ENCODE peak calls at places on chromosomes 3 and 15, in six cellular contexts. W is A549, V is H9, F is mesenchymal stem cell, M is K562, S is PC-3. P is an unnamed sample.
A peak's percentile ranks its signal among the peaks of the same experiment; 100 is the strongest.

GRCh38 chr3:42884324-42884723 is 8.6 kb upstream of the CYP8B1 start:
- DNase-seq in W (no peak), F (no peak), S (peak; percentile 77), V (no peak), M (no peak), P (no peak)

GRCh38 chr3:190252080-190252479 is 70.2 kb downstream of the CLDN1 start:
- DNase-seq in F (peak; percentile 87), V (no peak), S (no peak), M (no peak), W (no peak), P (no peak)

GRCh38 chr3:53606793-53607192 is 112.4 kb downstream of the CACNA1D start:
- DNase-seq in M (no peak), V (no peak), F (no peak), S (no peak), W (no peak), P (no peak)

GRCh38 chr3:45055411-45056143 is 29.5 kb downstream of the CLEC3B start:
- DNase-seq in W (peak; percentile 23), M (peak; percentile 78), V (peak; percentile 61), F (peak; percentile 92), S (peak; percentile 51), P (no peak)

GRCh38 chr3:39180183-39180545 is 12.2 kb downstream of the XIRP1 start:
- DNase-seq in M (no peak), S (no peak), F (no peak), V (no peak), W (no peak), P (no peak)

GRCh38 chr3:46466273-46466672 is 1.6 kb upstream of the LTF start:
- DNase-seq in V (peak; percentile 9), W (no peak), F (no peak), S (no peak), M (no peak), P (no peak)

GRCh38 chr15:36330598-36330997 is 248.8 kb upstream of the CDIN1 start:
- DNase-seq in M (no peak), V (no peak), S (no peak), W (no peak), F (no peak), P (no peak)

GRCh38 chr15:29403778-29404177 is 134.2 kb upstream of the NSMCE3 start:
- DNase-seq in F (no peak), W (no peak), V (peak; percentile 71), S (peak; percentile 45), M (no peak), P (no peak)

GRCh38 chr3:118675305-118675704 is 359.3 kb downstream of the IGSF11 start:
- DNase-seq in W (no peak), V (no peak), S (no peak), F (no peak), M (no peak), P (no peak)

GRCh38 chr3:185976977-185977678 is 39.3 kb upstream of the TRA2B start:
- DNase-seq in S (peak; percentile 86), W (peak; percentile 42), M (peak; percentile 73), F (peak; percentile 70), V (peak; percentile 79), P (no peak)

GRCh38 chr3:183825380-183826161 is at the start of gene MAP6D1:
- DNase-seq in W (peak; percentile 45), M (no peak), F (peak; percentile 63), V (peak; percentile 82), S (peak; percentile 54), P (no peak)

GRCh38 chr3:56724580-56725142 is 41.6 kb upstream of the TASOR start:
- DNase-seq in F (no peak), S (no peak), W (no peak), M (no peak), V (no peak), P (no peak)
- H3K4me2 ChIP-seq in F (no peak overlapping the region), S (no peak overlapping the region), W (no peak overlapping the region), M (no peak overlapping the region), V (no peak overlapping the region), P (no peak overlapping the region)

DNA sequence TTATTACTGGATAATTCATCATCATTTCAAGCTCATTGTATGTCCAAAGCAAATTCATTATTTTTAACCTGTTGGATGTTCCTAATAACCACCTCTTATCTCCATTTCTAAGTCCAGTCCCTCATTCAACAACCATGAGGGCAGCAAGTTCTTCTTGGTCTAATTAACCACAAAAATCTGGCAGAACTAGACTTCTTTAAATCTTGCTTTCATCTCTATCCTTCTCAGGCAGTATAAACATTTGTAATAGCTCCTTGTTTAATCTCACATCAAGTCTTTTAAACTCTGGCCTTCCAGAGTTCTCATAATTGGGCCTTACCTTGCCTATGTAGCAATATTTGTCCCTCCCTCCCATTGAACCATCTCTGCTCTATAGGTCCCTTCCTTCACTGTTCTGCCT is 17.0 kb upstream of the GHSR start:
- DNase-seq in V (no peak), M (no peak), S (no peak), W (no peak), F (no peak), P (no peak)
- H3K4me2 ChIP-seq in V (no peak overlapping the region), M (no peak overlapping the region), S (no peak overlapping the region), W (no peak overlapping the region), F (no peak overlapping the region), P (no peak overlapping the region)

GRCh38 chr3:131370935-131371698 is 10.5 kb upstream of the NUDT16 start:
- DNase-seq in V (no peak), F (no peak), S (no peak), W (no peak), M (no peak), P (no peak)
- H3K4me2 ChIP-seq in V (no peak overlapping the region), F (no peak overlapping the region), S (no peak overlapping the region), W (no peak overlapping the region), M (no peak overlapping the region), P (no peak overlapping the region)

GRCh38 chr15:99719096-99719541 is 14.1 kb downstream of the LYSMD4 start:
- DNase-seq in W (no peak), S (peak; percentile 47), M (no peak), F (peak; percentile 84), V (no peak), P (no peak)
- H3K4me2 ChIP-seq in W (no peak overlapping the region), S (no peak overlapping the region), M (no peak overlapping the region), F (no peak overlapping the region), V (no peak overlapping the region), P (no peak overlapping the region)

DNA sequence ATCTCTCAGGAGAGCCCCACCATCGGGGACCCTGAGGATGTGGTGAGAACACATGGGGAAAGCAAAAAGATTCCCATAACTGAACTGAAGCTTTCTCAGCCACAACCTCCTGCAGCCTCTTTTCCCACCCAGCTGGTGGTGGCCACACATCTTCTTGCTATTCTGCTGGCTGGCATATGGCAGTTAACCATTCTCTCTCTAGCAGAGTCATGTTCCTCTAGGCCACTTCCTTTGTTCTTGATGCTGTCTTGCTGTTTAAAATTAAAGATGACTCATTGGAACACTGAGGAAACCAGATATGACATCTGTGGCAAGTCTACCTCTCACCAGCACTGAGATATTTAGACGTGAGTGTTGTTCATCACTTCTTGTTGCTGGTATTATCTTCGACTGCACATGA is 180.3 kb upstream of the ROBO2 start:
- DNase-seq in F (peak; percentile 4), M (no peak), S (no peak), V (no peak), W (no peak), P (no peak)
- H3K4me2 ChIP-seq in F (no peak overlapping the region), M (no peak overlapping the region), S (no peak overlapping the region), V (no peak overlapping the region), W (no peak overlapping the region), P (no peak overlapping the region)

GRCh38 chr3:193021506-193022010 is 103.9 kb upstream of the MB21D2 start:
- DNase-seq in S (no peak), V (no peak), M (no peak), F (no peak), W (no peak), P (no peak)

GRCh38 chr3:193014961-193015360 is 97.3 kb upstream of the MB21D2 start:
- DNase-seq in F (no peak), V (no peak), W (no peak), S (no peak), M (no peak), P (no peak)

GRCh38 chr3:193011956-193012355 is 94.3 kb upstream of the MB21D2 start:
- DNase-seq in F (no peak), W (no peak), M (no peak), S (no peak), V (no peak), P (no peak)

DNA sequence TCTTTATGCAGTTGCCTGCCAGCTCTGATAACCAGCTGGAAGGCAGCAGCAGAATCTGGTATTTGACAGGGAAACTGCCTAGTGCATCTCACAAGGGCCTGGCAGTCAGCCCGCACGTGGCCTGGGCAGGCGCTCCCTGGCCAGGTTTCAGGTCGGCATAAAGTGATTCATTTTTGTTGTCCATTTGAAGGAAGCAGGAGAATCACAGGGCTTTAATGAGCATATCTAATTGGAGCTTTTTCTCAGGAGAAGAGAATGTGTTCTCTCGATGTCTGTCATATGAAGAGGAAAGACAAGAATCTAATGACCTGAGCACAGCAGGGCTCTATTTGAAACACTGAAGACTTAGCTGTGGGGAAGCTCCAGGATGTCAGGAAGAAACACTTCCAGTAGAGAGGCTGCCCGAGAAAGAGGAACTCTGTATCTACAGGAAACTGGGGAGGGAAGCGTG is 98.8 kb upstream of the MB21D2 start:
- DNase-seq in M (no peak), S (peak; percentile 41), F (no peak), V (peak; percentile 40), W (no peak), P (no peak)
- H3K4me2 ChIP-seq in M (no peak overlapping the region), S (no peak overlapping the region), F (no peak overlapping the region), V (peak overlapping the region; percentile 17), W (no peak overlapping the region), P (no peak overlapping the region)

GRCh38 chr3:36908647-36909180 is 36.1 kb downstream of the TRANK1 start:
- DNase-seq in S (no peak), V (no peak), F (no peak), W (no peak), M (no peak), P (no peak)
- H3K4me2 ChIP-seq in S (peak overlapping the region; percentile 87), V (no peak overlapping the region), F (no peak overlapping the region), W (peak overlapping the region; percentile 88), M (peak overlapping the region; percentile 85), P (peak overlapping the region; percentile 79)

P was measured in keratinocyte.